ENCODE peak calls at places on chromosomes 4 and X, in seven cellular contexts. M, L, I, V, Y, N and Q are unnamed samples. For H3K27me3, the result is how much of the 10 kb centered on the place peaks cover.

GRCh38 chr4:121070274-121070673 is 2.1 kb downstream of the NDNF start:
- DNase-seq in V (no peak), L (no peak), I (peak), M (no peak), Y (no peak), N (no peak), Q (no peak)

GRCh38 chr4:36676139-36677050 is 395.0 kb downstream of the DTHD1 start:
- DNase-seq in M (peak), V (no peak), I (no peak), L (no peak), N (no peak), Y (no peak), Q (peak)

GRCh38 chr4:144338148-144338547 is 197.6 kb upstream of the GYPA start:
- DNase-seq in N (no peak), I (no peak), L (no peak), V (no peak), Y (no peak), M (no peak), Q (no peak)

GRCh38 chrX:8960809-8961413 is 73.0 kb downstream of the FAM9B start:
- DNase-seq in Y (no peak), M (no peak), N (no peak), V (no peak), L (no peak), I (no peak), Q (peak)

GRCh38 chr4:102404551-102404969 is 59.3 kb upstream of the SLC39A8 start:
- DNase-seq in Y (no peak), I (no peak), L (no peak), M (no peak), N (no peak), V (no peak), Q (peak)

GRCh38 chr4:180394730-180395129 is 1848.5 kb upstream of the TENM3 start:
- DNase-seq in M (no peak), I (no peak), V (no peak), N (no peak), L (no peak), Y (no peak), Q (no peak)

GRCh38 chr4:154985673-154986072 is 204.6 kb downstream of the RBM46 start:
- DNase-seq in Y (no peak), M (no peak), I (no peak), V (no peak), L (no peak), N (no peak), Q (no peak)

GRCh38 chr4:57156242-57156990 is 46.2 kb upstream of the IGFBP7 start:
- DNase-seq in L (no peak), I (no peak), N (no peak), M (no peak), Y (no peak), V (no peak), Q (no peak)

GRCh38 chrX:154714925-154715324 is 36.0 kb downstream of the GAB3 start:
- DNase-seq in I (peak), V (peak), N (no peak), Y (peak), M (peak), L (no peak), Q (peak)

GRCh38 chrX:136954930-136955329 is 74.4 kb upstream of the RBMX start:
- DNase-seq in L (no peak), I (peak), N (no peak), V (no peak), Y (no peak), M (no peak), Q (peak)

GRCh38 chr4:115110191-115111166 is 2.9 kb downstream of the NDST4 start:
- DNase-seq in L (no peak), M (no peak), I (peak), Y (no peak), N (no peak), V (no peak), Q (no peak)

GRCh38 chrX:22165732-22166457 is 106.8 kb upstream of the CBLL2 start:
- DNase-seq in Y (no peak), V (no peak), I (no peak), L (no peak), N (no peak), M (no peak), Q (no peak)

GRCh38 chr4:4388418-4388817 is 1.5 kb downstream of the NSG1 start:
- DNase-seq in M (no peak), N (no peak), L (no peak), I (no peak), V (no peak), Y (no peak), Q (no peak)

GRCh38 chrX:40145670-40146470 is 48.1 kb upstream of the BCOR start:
- DNase-seq in N (no peak), I (no peak), L (no peak), Y (no peak), V (no peak), M (no peak), Q (peak)

GRCh38 chr4:2689825-2690700 is 66.1 kb downstream of the TNIP2 start:
- DNase-seq in Y (no peak), L (no peak), V (no peak), N (no peak), I (no peak), M (no peak), Q (no peak)

GRCh38 chr4:26237916-26238315 is 82.9 kb upstream of the RBPJ start:
- DNase-seq in L (no peak), M (no peak), I (no peak), N (no peak), V (no peak), Y (no peak), Q (no peak)

GRCh38 chr4:31290836-31291235 is 570.7 kb downstream of the PCDH7 start:
- DNase-seq in V (no peak), Y (no peak), N (no peak), M (no peak), L (peak), I (no peak), Q (no peak)

GRCh38 chr4:2253160-2254084 is 8.5 kb downstream of the MXD4 start:
- DNase-seq in Y (peak), N (peak), V (peak), L (no peak), M (no peak), I (no peak), Q (no peak)

GRCh38 chr4:153205028-153205648 is 895 bp downstream of the TRIM2 start:
- DNase-seq in M (peak), V (peak), Y (no peak), N (no peak), I (no peak), L (peak), Q (peak)

GRCh38 chr4:141328550-141329173 is 108.0 kb downstream of the ZNF330 start:
- DNase-seq in I (no peak), N (no peak), M (no peak), Y (no peak), V (no peak), L (no peak), Q (no peak)

GRCh38 chr4:26022346-26022891 is 108.4 kb downstream of the SMIM20 start:
- DNase-seq in N (no peak), V (peak), I (no peak), Y (peak), M (peak), L (no peak), Q (no peak)

GRCh38 chr4:93199492-93199891 is 629.1 kb upstream of the ATOH1 start:
- DNase-seq in Y (no peak), L (no peak), I (peak), M (peak), N (no peak), V (no peak), Q (peak)

GRCh38 chrX:16934212-16934611 is 12.2 kb upstream of the REPS2 start:
- DNase-seq in M (no peak), N (no peak), I (no peak), V (no peak), L (no peak), Y (no peak), Q (no peak)

GRCh38 chrX:153708415-153708814 is 15.8 kb downstream of the BCAP31 start:
- DNase-seq in I (peak), N (no peak), V (peak), M (peak), Y (peak), L (peak), Q (peak)

GRCh38 chr4:108433832-108434231 is 186.5 kb upstream of the RPL34 start:
- DNase-seq in I (no peak), V (no peak), N (no peak), M (no peak), Y (no peak), L (no peak), Q (no peak)

GRCh38 chr4:104909376-104909775 is 237.3 kb upstream of the TET2 start:
- DNase-seq in N (no peak), L (no peak), V (no peak), M (no peak), I (no peak), Y (no peak), Q (no peak)

GRCh38 chr4:104915864-104916263 is 230.8 kb upstream of the TET2 start:
- DNase-seq in I (no peak), N (no peak), Y (no peak), M (no peak), V (no peak), L (no peak), Q (peak)

GRCh38 chr4:104915373-104915772 is 231.3 kb upstream of the TET2 start:
- DNase-seq in I (no peak), N (no peak), M (no peak), Y (no peak), V (no peak), L (no peak), Q (no peak)

GRCh38 chr4:104907991-104908390 is 238.7 kb upstream of the TET2 start:
- DNase-seq in I (no peak), L (no peak), M (no peak), N (no peak), V (no peak), Y (no peak), Q (no peak)

GRCh38 chr4:104912518-104912917 is 234.2 kb upstream of the TET2 start:
- DNase-seq in N (no peak), M (no peak), Y (no peak), V (no peak), I (no peak), L (no peak), Q (no peak)
- H3K27me3 ChIP-seq in N (under half), M (under half), Y (under half), V (under half), I (under half), L (under half), Q (under half)

GRCh38 chrX:14064632-14065432 is 35.1 kb upstream of the GEMIN8 start:
- DNase-seq in N (no peak), M (peak), Y (no peak), V (no peak), I (no peak), L (peak), Q (no peak)
- H3K27me3 ChIP-seq in N (under half), M (under half), Y (under half), V (under half), I (under half), L (under half), Q (under half)

DNA sequence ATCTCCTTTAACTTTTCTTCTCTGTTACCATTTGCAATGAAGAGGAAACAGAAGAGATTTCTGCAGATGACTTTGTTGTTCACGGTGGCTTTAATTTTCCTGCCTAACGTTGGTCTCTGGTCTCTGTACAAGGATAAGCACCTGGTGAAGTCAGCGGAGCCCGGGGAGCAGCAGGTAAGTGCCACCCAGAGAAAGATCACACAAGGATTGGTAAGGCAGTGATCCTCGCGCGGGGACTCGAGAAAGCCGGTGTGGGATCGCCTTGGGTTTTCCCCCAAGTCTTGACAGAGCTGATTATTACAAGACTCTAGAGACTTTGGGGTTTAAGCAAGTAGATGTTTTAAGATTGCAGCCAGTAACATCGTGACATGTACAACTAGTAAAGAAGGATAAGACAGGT is 1.3 kb downstream of the GALNTL6 start:
- DNase-seq in I (no peak), Y (no peak), N (peak), L (no peak), V (no peak), M (no peak), Q (no peak)
- H3K27me3 ChIP-seq in I (half or more), Y (under half), N (under half), L (under half), V (under half), M (under half), Q (under half)

DNA sequence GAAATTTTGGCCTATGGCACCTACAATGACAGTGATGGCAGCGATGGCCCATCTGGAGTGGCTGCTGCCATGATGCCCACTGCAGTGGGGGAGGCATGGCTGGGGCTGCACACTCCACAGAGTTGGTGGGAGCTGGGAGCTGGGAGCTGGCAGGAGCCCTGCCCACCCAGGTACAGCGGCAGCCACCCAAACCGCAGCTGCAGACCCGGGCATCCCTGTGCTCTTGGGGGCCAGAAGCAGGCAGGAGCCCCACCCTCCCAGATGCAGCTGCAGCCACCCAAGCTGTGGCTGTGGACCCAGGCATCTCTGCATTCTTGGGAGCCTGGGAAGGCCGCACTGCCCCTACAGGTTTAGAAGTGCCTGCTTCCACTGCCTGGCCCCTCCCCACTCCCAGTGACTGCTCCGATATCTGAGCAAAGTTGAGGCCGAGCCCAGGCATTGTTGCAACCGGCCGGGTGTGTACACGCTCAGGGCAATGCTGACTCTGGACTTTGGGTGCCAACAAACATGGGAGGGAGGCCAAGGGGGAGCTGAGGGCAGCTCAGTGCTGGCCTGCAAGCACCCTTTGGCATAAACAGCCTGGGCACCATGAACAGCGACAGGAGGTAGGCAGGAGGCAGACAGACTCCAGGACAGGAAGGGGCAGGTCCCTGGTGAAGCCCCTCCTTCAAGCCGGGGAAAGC is 82.8 kb downstream of the PPP4R3C start:
- DNase-seq in Y (no peak), L (no peak), M (no peak), V (no peak), I (no peak), N (no peak), Q (no peak)
- H3K27me3 ChIP-seq in Y (under half), L (under half), M (under half), V (under half), I (under half), N (under half), Q (under half)

GRCh38 chrX:139204903-139205667 is 325.5 kb upstream of the F9 start:
- DNase-seq in L (peak), I (peak), N (peak), Y (peak), V (peak), M (no peak), Q (peak)
- H3K27me3 ChIP-seq in L (under half), I (half or more), N (under half), Y (under half), V (under half), M (under half), Q (under half)

GRCh38 chr4:118225521-118225920 is 127.3 kb downstream of the PRSS12 start:
- DNase-seq in V (no peak), I (no peak), M (peak), N (no peak), L (no peak), Y (no peak), Q (no peak)

GRCh38 chr4:118221193-118221800 is 131.5 kb downstream of the PRSS12 start:
- DNase-seq in V (no peak), I (no peak), Y (no peak), N (no peak), L (no peak), M (no peak), Q (no peak)

GRCh38 chr4:118224239-118224829 is 128.5 kb downstream of the PRSS12 start:
- DNase-seq in N (no peak), V (no peak), M (peak), L (no peak), I (peak), Y (no peak), Q (peak)

DNA sequence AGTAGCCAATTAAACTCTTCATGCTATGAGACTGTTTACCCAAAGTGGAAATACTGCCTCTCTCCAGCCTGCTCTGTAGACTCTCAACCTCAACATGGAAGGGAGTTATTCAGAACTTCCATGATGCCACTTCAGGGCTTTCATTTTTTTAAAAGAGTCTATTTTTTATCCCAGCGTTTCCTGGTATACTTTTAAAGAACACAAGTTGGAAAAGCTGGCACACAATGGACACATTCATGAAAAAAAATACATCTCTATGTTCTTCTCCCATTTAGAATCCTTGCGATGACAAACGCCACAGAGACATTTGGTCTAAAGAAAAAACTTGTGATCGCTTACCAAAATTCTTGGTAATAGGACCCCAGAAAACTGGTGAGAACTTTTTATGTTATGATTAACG is 126.2 kb downstream of the PRSS12 start:
- DNase-seq in I (no peak), M (no peak), L (no peak), N (no peak), V (no peak), Y (no peak), Q (no peak)
- H3K27me3 ChIP-seq in I (under half), M (under half), L (under half), N (under half), V (under half), Y (under half), Q (under half)

GRCh38 chr4:87188063-87188462 is 32.4 kb downstream of the KLHL8 start:
- DNase-seq in V (no peak), M (no peak), L (no peak), N (no peak), Y (no peak), I (no peak), Q (no peak)
- H3K27me3 ChIP-seq in V (under half), M (under half), L (under half), N (under half), Y (under half), I (under half), Q (under half)

GRCh38 chrX:77444075-77444474 is 3.1 kb upstream of the FGF16 start:
- DNase-seq in Y (no peak), N (no peak), M (no peak), L (no peak), V (no peak), I (no peak), Q (no peak)

GRCh38 chrX:77441479-77441878 is 5.7 kb upstream of the FGF16 start:
- DNase-seq in V (no peak), Y (no peak), N (no peak), M (no peak), L (no peak), I (no peak), Q (no peak)

GRCh38 chrX:77436682-77437081 is 10.5 kb upstream of the FGF16 start:
- DNase-seq in M (no peak), L (no peak), Y (no peak), V (no peak), N (no peak), I (no peak), Q (no peak)

GRCh38 chrX:77442728-77443127 is 4.5 kb upstream of the FGF16 start:
- DNase-seq in V (no peak), L (no peak), Y (no peak), N (no peak), I (no peak), M (no peak), Q (no peak)

GRCh38 chrX:77440310-77440709 is 6.9 kb upstream of the FGF16 start:
- DNase-seq in N (no peak), M (no peak), L (no peak), V (no peak), I (no peak), Y (no peak), Q (no peak)
- H3K27me3 ChIP-seq in N (under half), M (under half), L (under half), V (under half), I (under half), Y (under half), Q (under half)

DNA sequence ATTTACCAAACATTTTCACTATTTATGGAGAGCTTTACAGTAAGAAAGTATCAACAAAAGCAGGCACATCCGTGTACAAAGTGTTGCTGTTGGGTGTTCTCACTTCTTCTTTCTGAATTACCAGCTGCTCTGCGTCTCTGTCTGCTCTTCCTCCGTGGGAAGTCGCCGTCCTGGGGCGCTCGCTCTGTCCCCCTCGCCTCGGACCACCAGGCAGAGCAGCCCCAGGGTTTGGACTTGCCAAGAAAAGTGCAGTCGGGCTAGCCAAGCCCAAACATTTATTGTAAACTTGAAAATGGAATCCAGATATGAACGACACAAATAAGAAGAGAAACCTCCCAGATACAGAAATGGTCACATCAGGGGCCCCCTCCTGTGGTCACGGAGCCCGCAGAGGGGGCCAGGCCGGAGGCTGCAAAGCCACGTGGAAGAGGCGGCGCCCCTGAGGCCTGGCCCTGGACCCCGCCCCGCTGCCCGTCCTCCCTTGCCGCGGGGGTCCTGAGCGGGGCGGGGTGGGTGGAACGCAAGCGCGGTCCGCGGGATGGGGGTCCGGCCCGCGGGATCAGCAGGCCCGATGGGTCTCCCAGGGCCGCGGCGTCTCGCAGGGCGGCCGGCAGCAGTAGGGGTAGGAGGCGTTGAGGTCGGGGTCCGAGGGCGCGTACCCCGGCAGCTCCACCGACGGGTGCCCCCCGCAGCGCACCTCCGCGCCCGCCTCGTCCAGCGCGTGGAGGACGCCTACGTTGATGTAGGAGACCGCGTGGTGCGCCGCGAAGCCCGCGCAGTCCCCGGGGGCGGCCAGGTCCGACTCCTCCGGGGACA is 1.5 kb downstream of the TMEM271 start:
- DNase-seq in V (no peak), M (no peak), N (peak), L (no peak), I (no peak), Y (no peak), Q (no peak)
- H3K27me3 ChIP-seq in V (under half), M (under half), N (half or more), L (under half), I (half or more), Y (under half), Q (under half)